ENCODE peak calls at places on chromosomes 5 and 9, in seven cellular contexts. W, S, E, Z, K, J and V are unnamed samples.

GRCh38 chr5:25393321-25393720 is 748.5 kb upstream of the CDH10 start:
- DNase-seq in W (no peak), S (no peak), E (no peak), Z (peak; percentile 28), K (no peak), J (no peak), V (no peak)

GRCh38 chr9:22165144-22165543 is 156.0 kb upstream of the CDKN2B start:
- DNase-seq in W (no peak), S (no peak), E (no peak), Z (no peak), K (peak; percentile 65), J (no peak), V (no peak)

GRCh38 chr9:28212979-28213378 is 639.7 kb upstream of the C9orf72 start:
- DNase-seq in W (peak; percentile 71), S (no peak), E (no peak), Z (no peak), K (peak; percentile 89), J (no peak), V (no peak)

GRCh38 chr5:68303038-68303738 is 87.6 kb downstream of the PIK3R1 start:
- DNase-seq in W (peak; percentile 82), S (no peak), E (peak; percentile 29), Z (no peak), K (peak; percentile 26), J (no peak), V (no peak)

GRCh38 chr9:126057036-126057435 is 269.6 kb upstream of the MVB12B start:
- DNase-seq in W (no peak), S (no peak), E (no peak), Z (peak; percentile 95), K (no peak), J (no peak), V (no peak)

GRCh38 chr9:24333629-24334028 is 212.1 kb downstream of the IZUMO3 start:
- DNase-seq in W (no peak), S (no peak), E (no peak), Z (no peak), K (no peak), J (no peak), V (no peak)

GRCh38 chr9:71916834-71917534 is 5.5 kb downstream of the C9orf85 start:
- DNase-seq in W (no peak), S (no peak), E (peak; percentile 46), Z (no peak), K (no peak), J (no peak), V (no peak)

GRCh38 chr9:135244751-135245221 is 157.3 kb downstream of the OLFM1 start:
- DNase-seq in W (no peak), S (no peak), E (no peak), Z (peak; percentile 63), K (no peak), J (no peak), V (no peak)

GRCh38 chr9:108416321-108416720 is 439.5 kb downstream of the ACTL7B start:
- DNase-seq in W (peak; percentile 41), S (no peak), E (no peak), Z (peak; percentile 4), K (no peak), J (no peak), V (no peak)

GRCh38 chr5:98906756-98907355 is 22.0 kb downstream of the CHD1 start:
- DNase-seq in W (no peak), S (no peak), E (no peak), Z (no peak), K (no peak), J (no peak), V (no peak)